ENCODE peak calls at places on chromosomes 16 and 17, in four cellular contexts. W is body of pancreas; Q is activated CD4-positive, alpha-beta T cell treated with anti-CD3 and anti-CD28 coated beads, Interleukin-2, amount 10 ng/mL, durations not matched to agents 7 days and 5 days; C is A549. Z is an unnamed sample.
A peak's percentile ranks its signal among the peaks of the same experiment; 100 is the strongest.

GRCh38 chr17:46144246-46144645 is 49.0 kb downstream of the KANSL1 start:
- DNase-seq in Q (no peak), W (no peak), C (no peak), Z (no peak)

GRCh38 chr17:51298508-51299371 is 38.4 kb downstream of the UTP18 start:
- DNase-seq in W (peak; percentile 14), C (peak; percentile 67), Q (peak; percentile 13), Z (peak; percentile 38)

GRCh38 chr17:35238817-35239216 is 4.1 kb upstream of the SLFN5 start:
- DNase-seq in Q (no peak), C (peak; percentile 31), W (no peak), Z (no peak)

GRCh38 chr17:82384051-82384729 is 12.6 kb downstream of the UTS2R start:
- DNase-seq in C (no peak), Q (no peak), W (no peak), Z (no peak)

GRCh38 chr16:5065813-5066212 is at the start of gene C16orf89:
- DNase-seq in Q (no peak), W (no peak), C (no peak), Z (no peak)

GRCh38 chr17:7887038-7887481 is 1.5 kb upstream of the CHD3 start:
- DNase-seq in Q (no peak), W (no peak), C (no peak), Z (no peak)

GRCh38 chr16:88691924-88692560 is 5.7 kb upstream of the SNAI3 start:
- DNase-seq in C (no peak), W (peak; percentile 54), Q (peak; percentile 62), Z (no peak)

GRCh38 chr16:30349695-30350094 is 5.4 kb downstream of the CD2BP2 start:
- DNase-seq in W (no peak), C (no peak), Q (no peak), Z (no peak)

GRCh38 chr17:50359998-50360461 is 13.0 kb downstream of the MRPL27 start:
- DNase-seq in W (no peak), Q (no peak), C (no peak), Z (no peak)

GRCh38 chr16:30473231-30474061 is 904 bp downstream of the ITGAL start:
- DNase-seq in W (peak; percentile 22), C (no peak), Q (peak; percentile 34), Z (no peak)

GRCh38 chr17:27634781-27635180 is 3.8 kb downstream of the LGALS9 start:
- DNase-seq in W (no peak), C (no peak), Q (no peak), Z (no peak)

GRCh38 chr16:83200005-83200779 is 573.4 kb downstream of the CDH13 start:
- DNase-seq in C (peak; percentile 16), Q (no peak), W (no peak), Z (no peak)

GRCh38 chr16:51849715-51850114 is 697.2 kb downstream of the TOX3 start:
- DNase-seq in C (no peak), Q (no peak), W (no peak), Z (no peak)

GRCh38 chr17:68011199-68011665 is 15.0 kb upstream of the C17orf58 start:
- DNase-seq in C (peak; percentile 71), W (peak; percentile 40), Q (peak; percentile 64), Z (peak; percentile 43)

GRCh38 chr17:70314096-70314495 is 144.8 kb downstream of the KCNJ2 start:
- DNase-seq in W (no peak), C (no peak), Q (no peak), Z (no peak)

GRCh38 chr17:45246338-45246737 is 15.6 kb downstream of the SPATA32 start:
- DNase-seq in Q (no peak), C (no peak), W (no peak), Z (no peak)

GRCh38 chr16:30760160-30760559 is 1.7 kb downstream of the CFAP119 start:
- DNase-seq in W (no peak), C (no peak), Q (no peak), Z (no peak)

GRCh38 chr17:59416184-59416583 is 84.7 kb downstream of the YPEL2 start:
- DNase-seq in W (no peak), Q (no peak), C (no peak), Z (no peak)

GRCh38 chr16:13503960-13504635 is 415.9 kb upstream of the ERCC4 start:
- DNase-seq in Q (no peak), C (no peak), W (no peak), Z (no peak)

GRCh38 chr17:15892679-15893332 is 52.1 kb upstream of the ADORA2B start:
- DNase-seq in W (peak; percentile 34), Q (no peak), C (peak; percentile 81), Z (peak; percentile 17)